ENCODE peak calls at places on chromosomes 5 and 9, in seven cellular contexts. R is epithelial cell of esophagus; W is activated CD4-positive, alpha-beta T cell treated with anti-CD3 and anti-CD28 coated beads, Interleukin-2, amount 10 ng/mL, durations not matched to agents 7 days and 5 days; K is choroid plexus epithelial cell; V is GM04503; N is stimulated activated CD4-positive, alpha-beta T cell treated with anti-CD3 and anti-CD28 coated beads, TNF-alpha, amount 100 ng/mL, for 4 hours; E is ELR. X is an unnamed sample.
A peak's percentile ranks its signal among the peaks of the same experiment; 100 is the strongest.

GRCh38 chr5:155471027-155471426 is 457.5 kb downstream of the KIF4B start:
- DNase-seq in W (no peak), V (no peak), K (no peak), R (no peak), N (no peak), E (no peak), X (no peak)

GRCh38 chr9:12862596-12862995 is 87.8 kb downstream of the LURAP1L start:
- DNase-seq in E (no peak), W (no peak), N (no peak), V (no peak), R (no peak), K (no peak), X (no peak)

GRCh38 chr5:87069974-87070608 is 197.6 kb upstream of the RASA1 start:
- DNase-seq in E (peak; percentile 81), N (no peak), V (peak; percentile 17), R (peak; percentile 68), W (no peak), K (peak; percentile 88), X (peak; percentile 75)

GRCh38 chr5:162377895-162378294 is 310.3 kb downstream of the GABRG2 start:
- DNase-seq in N (no peak), W (no peak), E (no peak), K (no peak), R (no peak), V (no peak), X (no peak)

GRCh38 chr9:132411091-132411508 is 1.1 kb downstream of the CFAP77 start:
- DNase-seq in K (peak; percentile 41), E (peak; percentile 58), N (peak; percentile 53), R (peak; percentile 68), V (no peak), W (peak; percentile 78), X (peak; percentile 32)

GRCh38 chr5:82358454-82358853 is 80.3 kb upstream of the RPS23 start:
- DNase-seq in K (peak; percentile 81), N (no peak), E (no peak), R (peak; percentile 47), V (no peak), W (no peak), X (peak; percentile 81)

GRCh38 chr5:111739423-111739822 is 17.6 kb downstream of the NREP start:
- DNase-seq in K (no peak), V (no peak), R (no peak), E (no peak), W (no peak), N (no peak), X (no peak)

GRCh38 chr5:34627794-34628193 is 28.3 kb upstream of the RAI14 start:
- DNase-seq in R (peak; percentile 6), W (no peak), E (peak; percentile 90), K (peak; percentile 91), V (peak; percentile 60), N (no peak), X (peak; percentile 46)

GRCh38 chr9:8917978-8918739 is 1118.6 kb upstream of the DMAC1 start:
- DNase-seq in E (no peak), N (no peak), W (no peak), R (no peak), V (no peak), K (no peak), X (no peak)

GRCh38 chr9:126317513-126317912 is 9.1 kb upstream of the MVB12B start:
- DNase-seq in R (peak; percentile 28), K (peak; percentile 17), V (no peak), E (peak; percentile 25), N (no peak), W (peak; percentile 50), X (no peak)

GRCh38 chr5:75009559-75010230 is 42.7 kb downstream of the GCNT4 start:
- DNase-seq in V (no peak), K (no peak), E (no peak), N (no peak), W (no peak), R (no peak), X (no peak)

GRCh38 chr5:30890377-30890776 is 303.1 kb upstream of the CDH6 start:
- DNase-seq in E (no peak), R (no peak), V (no peak), W (no peak), N (no peak), K (peak; percentile 5), X (no peak)

GRCh38 chr9:127523312-127523851 is 72.1 kb downstream of the LRSAM1 start:
- DNase-seq in R (peak; percentile 49), V (no peak), K (peak; percentile 67), E (peak; percentile 70), N (no peak), W (peak; percentile 25), X (peak; percentile 75)

GRCh38 chr5:172436078-172436873 is 18.0 kb downstream of the SH3PXD2B start:
- DNase-seq in K (no peak), W (no peak), N (no peak), R (no peak), V (no peak), E (no peak), X (no peak)

GRCh38 chr5:39420482-39421145 is 4.2 kb downstream of the DAB2 start:
- DNase-seq in E (peak; percentile 85), R (no peak), V (peak; percentile 76), W (no peak), K (peak; percentile 67), N (no peak), X (peak; percentile 88)

GRCh38 chr5:72234265-72234700 is 85.8 kb downstream of the MRPS27 start:
- DNase-seq in W (peak; percentile 41), K (peak; percentile 77), E (peak; percentile 76), R (peak; percentile 90), N (no peak), V (no peak), X (peak; percentile 88)

GRCh38 chr9:91939953-91940352 is 10.1 kb downstream of the ROR2 start:
- DNase-seq in W (no peak), K (no peak), V (no peak), R (no peak), N (no peak), E (no peak), X (no peak)

GRCh38 chr5:160477266-160477970 is 55.8 kb downstream of the PTTG1 start:
- DNase-seq in W (no peak), V (no peak), E (peak; percentile 67), R (no peak), K (peak; percentile 78), N (no peak), X (no peak)

GRCh38 chr9:131593255-131593820 is 48.0 kb downstream of the PRRT1B start:
- DNase-seq in K (no peak), N (no peak), W (no peak), E (peak; percentile 22), V (no peak), R (no peak), X (peak; percentile 17)

GRCh38 chr5:172766287-172767104 is 4.5 kb downstream of the DUSP1 start:
- DNase-seq in E (peak; percentile 80), R (peak; percentile 89), N (no peak), V (peak; percentile 71), W (no peak), K (peak; percentile 94), X (peak; percentile 85)

GRCh38 chr5:76942581-76942980 is 10.3 kb upstream of the CRHBP start:
- DNase-seq in V (peak; percentile 15), K (peak; percentile 12), W (no peak), E (peak; percentile 86), N (no peak), R (peak; percentile 37), X (peak; percentile 84)

GRCh38 chr9:130630091-130630450 is 34.3 kb upstream of the PRDM12 start:
- DNase-seq in R (no peak), K (no peak), E (no peak), V (no peak), N (no peak), W (no peak), X (no peak)